ENCODE peak calls at places on chromosomes 3 and 15, in nine cellular contexts. J is H9, B is uterus, Q is fibroblast of mammary gland, Y is foreskin fibroblast, I is OCI-LY7, K is psoas muscle, G is cardiac muscle cell, W is PC-3. N is an unnamed sample.

GRCh38 chr3:10835406-10835805 is 19.4 kb downstream of the SLC6A11 start:
- DNase-seq in G (no peak), K (no peak), B (no peak), J (peak), Y (no peak), W (no peak), I (no peak), Q (no peak), N (no peak)

GRCh38 chr15:44735482-44736260 is 657 bp upstream of the TRIM69 start:
- DNase-seq in I (no peak), Q (no peak), B (no peak), J (no peak), K (peak), Y (peak), G (no peak), W (no peak), N (no peak)

GRCh38 chr3:124688580-124689454 is 41.4 kb upstream of the UMPS start:
- DNase-seq in W (peak), B (peak), Y (peak), Q (peak), J (peak), I (peak), K (peak), G (peak), N (peak)

GRCh38 chr3:71245052-71245488 is 338.5 kb downstream of the FOXP1 start:
- DNase-seq in K (no peak), B (no peak), I (no peak), J (no peak), G (peak), Y (peak), W (peak), Q (peak), N (no peak)

GRCh38 chr3:181025204-181025603 is 35.7 kb upstream of the DNAJC19 start:
- DNase-seq in J (no peak), K (no peak), W (no peak), Y (no peak), G (no peak), Q (no peak), B (no peak), I (no peak), N (no peak)

GRCh38 chr3:41120461-41120860 is 78.8 kb upstream of the CTNNB1 start:
- DNase-seq in K (no peak), B (no peak), G (peak), J (no peak), I (no peak), Q (no peak), Y (no peak), W (no peak), N (no peak)

GRCh38 chr3:74832925-74833324 is 218.5 kb upstream of the CNTN3 start:
- DNase-seq in G (no peak), J (peak), B (no peak), K (no peak), W (no peak), Q (no peak), I (no peak), Y (no peak), N (no peak)

GRCh38 chr3:69420781-69421520 is 35.1 kb upstream of the FRMD4B start:
- DNase-seq in K (no peak), W (no peak), G (no peak), Q (peak), I (no peak), B (no peak), Y (peak), J (no peak), N (no peak)

GRCh38 chr3:32401141-32401540 is 9.5 kb downstream of the CMTM7 start:
- DNase-seq in K (no peak), I (no peak), Q (no peak), W (no peak), G (no peak), J (no peak), Y (peak), B (no peak), N (no peak)

GRCh38 chr3:54931182-54931581 is 3.3 kb upstream of the LRTM1 start:
- DNase-seq in Y (peak), J (no peak), W (no peak), Q (no peak), K (no peak), G (no peak), I (no peak), B (no peak), N (no peak)

GRCh38 chr15:52436971-52437370 is 91.7 kb downstream of the MYO5A start:
- DNase-seq in Q (peak), G (no peak), Y (peak), W (peak), I (no peak), B (no peak), J (no peak), K (no peak), N (no peak)

GRCh38 chr3:175270199-175270837 is 411.2 kb downstream of the NAALADL2 start:
- DNase-seq in Y (peak), I (no peak), B (no peak), J (no peak), G (no peak), K (no peak), W (peak), Q (no peak), N (no peak)

GRCh38 chr3:45664558-45664957 is 24.6 kb upstream of the SACM1L start:
- DNase-seq in J (no peak), Y (no peak), W (no peak), B (no peak), G (no peak), Q (no peak), K (no peak), I (peak), N (peak)

GRCh38 chr3:186605561-186606545 is 7.0 kb upstream of the AHSG start:
- DNase-seq in I (no peak), W (peak), G (no peak), K (no peak), J (no peak), Q (no peak), Y (no peak), B (no peak), N (no peak)

GRCh38 chr3:171327441-171328174 is 132.6 kb downstream of the TNIK start:
- DNase-seq in Q (no peak), J (no peak), W (peak), I (no peak), Y (no peak), K (no peak), B (no peak), G (no peak), N (no peak)

GRCh38 chr3:83738202-83738601 is 1220.6 kb upstream of the CADM2 start:
- DNase-seq in Q (no peak), K (no peak), W (peak), B (no peak), G (no peak), Y (no peak), I (no peak), J (no peak), N (no peak)

GRCh38 chr3:143078883-143079282 is 40.7 kb upstream of the CHST2 start:
- DNase-seq in Q (peak), G (no peak), K (no peak), B (no peak), J (no peak), I (no peak), W (peak), Y (peak), N (no peak)

GRCh38 chr3:38131621-38132369 is 5.1 kb downstream of the ACAA1 start:
- DNase-seq in G (peak), I (no peak), W (no peak), J (peak), Y (peak), Q (peak), B (no peak), K (no peak), N (no peak)

GRCh38 chr3:43082457-43082856 is 23.4 kb downstream of the POMGNT2 start:
- DNase-seq in J (no peak), W (no peak), Q (no peak), G (no peak), K (no peak), B (no peak), Y (no peak), I (no peak), N (no peak)

GRCh38 chr15:58309993-58310928 is 121.5 kb upstream of the LIPC start:
- DNase-seq in I (no peak), B (no peak), J (no peak), G (no peak), Q (no peak), Y (no peak), K (peak), W (no peak), N (peak)

GRCh38 chr3:123076496-123077418 is 9.9 kb downstream of the PDIA5 start:
- DNase-seq in Y (no peak), W (no peak), J (no peak), I (no peak), K (no peak), Q (no peak), B (peak), G (no peak), N (no peak)

GRCh38 chr15:39888809-39889208 is 31.3 kb downstream of the GPR176 start:
- DNase-seq in Q (no peak), G (no peak), K (no peak), J (no peak), B (no peak), W (no peak), Y (peak), I (no peak), N (no peak)

GRCh38 chr3:179196700-179197099 is 48.5 kb downstream of the PIK3CA start:
- DNase-seq in G (no peak), B (no peak), J (no peak), Y (no peak), I (no peak), K (no peak), W (no peak), Q (no peak), N (no peak)

GRCh38 chr15:40103124-40103858 is 5.4 kb downstream of the BMF start:
- DNase-seq in G (peak), Q (peak), W (peak), B (peak), Y (peak), J (peak), K (peak), I (no peak), N (peak)

GRCh38 chr3:182704926-182705325 is 88.4 kb upstream of the ATP11B start:
- DNase-seq in Q (no peak), I (no peak), W (no peak), J (peak), B (no peak), G (no peak), Y (no peak), K (no peak), N (no peak)
- TF ChIP-seq CTCF in Q (no peak), I (no peak), W (no peak), J (peak), B (no peak), G (no peak), Y (no peak), K (no peak), N (no peak)

DNA sequence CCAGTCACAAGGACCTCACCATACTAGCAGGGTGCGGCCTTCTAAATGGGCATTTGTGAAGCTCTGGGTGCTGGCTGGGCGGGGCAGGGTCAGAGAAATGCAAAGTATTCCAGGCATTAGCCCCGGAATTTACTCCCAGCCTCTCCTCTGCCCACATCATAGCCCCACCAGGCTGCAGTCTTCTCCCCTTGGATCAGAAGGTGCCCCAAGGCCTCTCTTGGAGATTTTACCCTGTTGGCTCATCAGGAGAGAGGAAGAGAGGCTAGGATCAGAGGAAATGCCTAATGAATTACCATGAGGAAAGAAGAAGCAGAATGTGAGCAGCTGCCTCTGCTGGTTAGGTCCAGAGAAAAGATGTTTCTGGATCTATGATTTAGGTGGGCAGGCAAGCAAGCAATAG is 65.7 kb downstream of the BDH1 start:
- DNase-seq in Q (no peak), I (no peak), Y (peak), B (no peak), W (peak), K (no peak), J (peak), G (no peak), N (no peak)
- TF ChIP-seq CTCF in Q (peak), I (no peak), Y (no peak), B (no peak), W (no peak), K (no peak), J (no peak), G (no peak), N (no peak)

GRCh38 chr15:70517194-70517590 is 246.2 kb downstream of the UACA start:
- DNase-seq in W (no peak), Q (no peak), J (no peak), I (no peak), G (no peak), K (no peak), Y (no peak), B (no peak), N (peak)

GRCh38 chr15:70518201-70519003 is 245.0 kb downstream of the UACA start:
- DNase-seq in G (no peak), Y (no peak), W (no peak), Q (no peak), I (no peak), J (no peak), B (no peak), K (no peak), N (peak)

GRCh38 chr15:70514236-70514635 is 249.1 kb downstream of the UACA start:
- DNase-seq in K (no peak), I (no peak), G (no peak), Y (no peak), Q (no peak), J (no peak), W (no peak), B (no peak), N (peak)

GRCh38 chr15:70519004-70519365 is 244.4 kb downstream of the UACA start:
- DNase-seq in J (no peak), W (no peak), Y (no peak), K (no peak), B (no peak), I (no peak), Q (no peak), G (no peak), N (peak)

GRCh38 chr15:70516408-70517193 is 246.8 kb downstream of the UACA start:
- DNase-seq in I (no peak), W (no peak), J (no peak), B (no peak), G (no peak), Q (no peak), K (no peak), Y (no peak), N (peak)
- TF ChIP-seq CTCF in I (no peak), W (no peak), J (no peak), B (no peak), G (no peak), Q (no peak), K (no peak), Y (no peak), N (no peak)

GRCh38 chr15:64747578-64747977 is 27.8 kb downstream of the RBPMS2 start:
- DNase-seq in Y (no peak), J (no peak), G (no peak), K (no peak), W (no peak), Q (no peak), B (no peak), I (no peak), N (no peak)
- TF ChIP-seq CTCF in Y (no peak), J (no peak), G (no peak), K (no peak), W (no peak), Q (no peak), B (no peak), I (no peak), N (no peak)

GRCh38 chr3:132174500-132174899 is 139.7 kb upstream of the CPNE4 start:
- DNase-seq in Q (peak), B (no peak), Y (peak), I (no peak), J (no peak), G (no peak), W (peak), K (no peak), N (no peak)

GRCh38 chr3:132183811-132184210 is 133.4 kb upstream of the ACP3 start:
- DNase-seq in I (no peak), G (no peak), W (no peak), B (no peak), Y (no peak), K (no peak), Q (no peak), J (no peak), N (no peak)

DNA sequence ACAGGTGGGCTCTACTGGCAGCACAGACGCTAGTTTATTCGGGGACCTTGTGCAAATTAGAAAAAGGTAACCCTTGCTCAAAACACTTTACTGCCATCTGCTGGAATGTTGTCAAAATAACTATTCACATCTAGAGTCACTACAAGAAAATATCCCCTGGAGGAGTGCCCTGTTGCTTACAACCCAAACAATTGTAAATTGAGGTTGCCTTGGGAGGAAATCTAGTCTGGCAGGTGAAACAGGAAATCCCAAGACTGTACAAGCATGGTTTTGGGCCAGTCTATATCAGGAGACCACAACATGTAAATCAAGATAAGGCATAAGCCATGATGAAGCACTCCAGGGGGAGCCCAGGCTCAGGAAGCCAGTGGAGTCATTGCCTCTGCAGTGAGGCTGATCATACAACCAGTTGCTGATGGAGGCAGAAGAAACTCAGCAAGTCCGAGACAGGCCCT is 136.8 kb upstream of the ACP3 start:
- DNase-seq in Q (peak), G (peak), W (peak), I (peak), J (peak), Y (peak), K (no peak), B (no peak), N (no peak)
- TF ChIP-seq CTCF in Q (peak), G (peak), W (peak), I (peak), J (peak), Y (peak), K (peak), B (no peak), N (peak)

GRCh38 chr15:87604857-87605446 is 651.6 kb downstream of the NTRK3 start:
- DNase-seq in W (peak), B (no peak), J (peak), Y (no peak), G (peak), K (no peak), I (peak), Q (no peak), N (no peak)
- TF ChIP-seq CTCF in W (peak), B (no peak), J (peak), Y (peak), G (peak), K (peak), I (peak), Q (peak), N (peak)

GRCh38 chr3:58434511-58434910 is 879 bp upstream of the PDHB start:
- DNase-seq in W (no peak), G (no peak), B (no peak), I (no peak), Y (no peak), J (peak), Q (no peak), K (no peak), N (no peak)
- TF ChIP-seq CTCF in W (no peak), G (no peak), B (no peak), I (no peak), Y (no peak), J (no peak), Q (no peak), K (no peak), N (no peak)

DNA sequence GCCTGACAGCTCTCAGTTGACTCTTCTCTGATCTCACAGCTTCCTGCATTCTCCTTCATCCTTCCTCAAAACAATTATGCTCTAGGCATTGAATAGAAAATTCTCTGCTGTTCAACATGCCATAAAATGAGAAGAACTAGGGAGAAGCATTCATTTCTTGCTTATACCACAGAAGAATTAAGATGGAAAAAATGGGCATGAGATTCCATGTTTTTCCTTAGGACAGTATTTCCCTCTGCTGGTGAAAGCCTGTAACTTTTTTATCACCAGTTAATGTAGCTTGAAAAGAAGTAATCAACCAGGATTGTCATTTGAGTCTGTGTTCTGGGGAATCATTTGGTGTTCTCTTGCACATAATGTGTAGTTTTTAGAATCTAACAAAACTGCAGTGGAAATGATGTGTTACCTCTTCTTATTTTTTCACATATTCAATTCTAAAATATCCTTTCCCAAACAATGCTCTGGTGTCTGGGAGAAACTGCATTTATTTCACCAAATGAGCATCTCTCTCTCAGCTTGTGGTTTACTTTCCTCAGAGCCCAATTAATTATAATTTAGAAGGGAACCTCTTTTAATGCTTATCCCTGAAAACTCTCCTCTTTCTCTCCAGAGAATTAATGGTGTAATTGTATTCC is 92.8 kb upstream of the DCBLD2 start:
- DNase-seq in J (no peak), W (peak), Q (peak), I (no peak), G (peak), B (no peak), K (no peak), Y (peak), N (no peak)
- TF ChIP-seq CTCF in J (peak), W (peak), Q (peak), I (peak), G (peak), B (peak), K (peak), Y (peak), N (peak)

GRCh38 chr15:68794869-68795268 is 25.8 kb downstream of the ANP32A start:
- DNase-seq in Y (peak), Q (no peak), I (no peak), J (no peak), B (no peak), K (no peak), W (no peak), G (no peak), N (no peak)
- TF ChIP-seq CTCF in Y (no peak), Q (no peak), I (no peak), J (no peak), B (no peak), K (no peak), W (no peak), G (no peak), N (no peak)

DNA sequence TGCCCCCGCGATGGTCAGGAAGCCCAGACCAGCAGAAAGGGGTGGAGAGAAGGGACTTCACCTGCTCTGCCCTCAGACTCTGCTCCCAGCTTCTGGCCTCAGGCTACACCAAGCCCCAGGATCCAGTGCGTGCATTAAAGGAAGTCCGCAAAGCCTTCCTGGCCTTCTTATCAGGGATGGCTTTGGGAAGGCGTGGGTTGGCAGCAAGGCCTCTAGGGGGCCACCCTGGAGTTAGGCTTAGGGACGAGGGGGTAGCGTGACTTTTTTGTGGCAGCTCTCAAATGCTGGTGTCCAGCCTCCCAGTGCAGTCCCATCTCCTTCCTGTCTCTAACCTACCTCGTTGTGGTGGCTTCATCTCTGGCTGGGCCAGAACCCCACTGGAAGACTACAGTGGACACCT is 18.9 kb upstream of the RPL29 start:
- DNase-seq in K (no peak), Q (no peak), B (no peak), Y (peak), G (peak), W (peak), I (no peak), J (peak), N (no peak)
- TF ChIP-seq CTCF in K (no peak), Q (peak), B (no peak), Y (peak), G (peak), W (peak), I (peak), J (peak), N (no peak)